ENCODE peak calls at places on chromosomes 7 and 10, in four cellular contexts. R is GF-D8, W is type B pancreatic cell, B is NCI-H1436. Y is an unnamed sample.

GRCh38 chr7:94421711-94422110 is 27.0 kb downstream of the COL1A2 start:
- DNase-seq in R (no peak), W (no peak), B (no peak), Y (no peak)

GRCh38 chr7:157979631-157980340 is 607.8 kb downstream of the PTPRN2 start:
- DNase-seq in R (no peak), W (no peak), B (no peak), Y (no peak)

GRCh38 chr10:62433181-62433692 is 59.1 kb downstream of the ZNF365 start:
- DNase-seq in R (no peak), W (no peak), B (no peak), Y (peak; percentile 83)

GRCh38 chr10:114538544-114538906 is 119.5 kb downstream of the ABLIM1 start:
- DNase-seq in R (no peak), W (no peak), B (no peak), Y (no peak)

GRCh38 chr10:97743169-97743945 is 6.4 kb downstream of the ZFYVE27 start:
- DNase-seq in R (no peak), W (no peak), B (no peak), Y (no peak)

GRCh38 chr10:4771554-4772201 is 54.3 kb upstream of the AKR1E2 start:
- DNase-seq in R (no peak), W (no peak), B (no peak), Y (no peak)

GRCh38 chr7:151060416-151061234 is 1.2 kb downstream of the SLC4A2 start:
- DNase-seq in R (no peak), W (no peak), B (no peak), Y (no peak)

GRCh38 chr10:70130878-70131559 is 1.6 kb downstream of the AIFM2 start:
- DNase-seq in R (no peak), W (no peak), B (no peak), Y (no peak)

GRCh38 chr10:52674474-52674873 is 98.1 kb downstream of the MBL2 start:
- DNase-seq in R (no peak), W (no peak), B (no peak), Y (no peak)